ENCODE peak calls at places on chromosomes 3 and 15, in five cellular contexts. One of them, this sample, is unnamed.

GRCh38 chr3:194300392-194300758 is 50.8 kb downstream of the CPN2 start:
- DNase-seq in IMR-90: peak
- DNase-seq in astrocyte of the spinal cord: peak
- DNase-seq in left lung: no peak
- DNase-seq in fibroblast of lung: peak
- DNase-seq in this sample: no peak

GRCh38 chr3:52495777-52496602 is 852 bp downstream of the STAB1 start:
- DNase-seq in fibroblast of lung: peak
- DNase-seq in astrocyte of the spinal cord: peak
- DNase-seq in left lung: no peak
- DNase-seq in IMR-90: peak
- DNase-seq in this sample: peak

GRCh38 chr3:191412764-191413163 is 48.2 kb upstream of the PYDC2 start:
- DNase-seq in IMR-90: peak
- DNase-seq in fibroblast of lung: peak
- DNase-seq in astrocyte of the spinal cord: peak
- DNase-seq in left lung: no peak
- DNase-seq in this sample: peak

GRCh38 chr3:12224181-12225147 is 64.4 kb upstream of the PPARG start:
- DNase-seq in IMR-90: peak
- DNase-seq in astrocyte of the spinal cord: peak
- DNase-seq in left lung: no peak
- DNase-seq in fibroblast of lung: peak
- DNase-seq in this sample: peak

GRCh38 chr15:99651023-99651807 is 82.0 kb downstream of the LYSMD4 start:
- DNase-seq in astrocyte of the spinal cord: peak
- DNase-seq in fibroblast of lung: peak
- DNase-seq in IMR-90: peak
- DNase-seq in left lung: no peak
- DNase-seq in this sample: peak

GRCh38 chr15:76903251-76903681 is 1.9 kb downstream of the SCAPER start:
- DNase-seq in astrocyte of the spinal cord: peak
- DNase-seq in IMR-90: peak
- DNase-seq in left lung: no peak
- DNase-seq in fibroblast of lung: peak
- DNase-seq in this sample: peak

GRCh38 chr3:130779031-130779430 is 32.4 kb upstream of the PIK3R4 start:
- DNase-seq in fibroblast of lung: no peak
- DNase-seq in IMR-90: no peak
- DNase-seq in left lung: no peak
- DNase-seq in astrocyte of the spinal cord: no peak
- DNase-seq in this sample: no peak

GRCh38 chr15:76932090-76932966 is 779 bp downstream of the RCN2 start:
- DNase-seq in IMR-90: peak
- DNase-seq in fibroblast of lung: peak
- DNase-seq in left lung: no peak
- DNase-seq in astrocyte of the spinal cord: peak
- DNase-seq in this sample: peak

GRCh38 chr3:10017636-10018292 is 8.5 kb upstream of the FANCD2 start:
- DNase-seq in left lung: no peak
- DNase-seq in IMR-90: peak
- DNase-seq in fibroblast of lung: peak
- DNase-seq in astrocyte of the spinal cord: peak
- DNase-seq in this sample: peak

GRCh38 chr15:97425596-97425995 is 534.9 kb upstream of the ARRDC4 start:
- DNase-seq in IMR-90: no peak
- DNase-seq in astrocyte of the spinal cord: peak
- DNase-seq in left lung: no peak
- DNase-seq in fibroblast of lung: no peak
- DNase-seq in this sample: peak

GRCh38 chr15:71295242-71296031 is 180.2 kb downstream of the THSD4 start:
- DNase-seq in astrocyte of the spinal cord: peak
- DNase-seq in left lung: no peak
- DNase-seq in IMR-90: peak
- DNase-seq in fibroblast of lung: peak
- DNase-seq in this sample: peak

GRCh38 chr3:107035176-107035575 is 342.1 kb upstream of the CCDC54 start:
- DNase-seq in left lung: no peak
- DNase-seq in fibroblast of lung: no peak
- DNase-seq in IMR-90: no peak
- DNase-seq in astrocyte of the spinal cord: no peak
- DNase-seq in this sample: no peak

GRCh38 chr3:42739401-42740158 is 33.5 kb downstream of the CCDC13 start:
- DNase-seq in left lung: no peak
- DNase-seq in astrocyte of the spinal cord: no peak
- DNase-seq in fibroblast of lung: no peak
- DNase-seq in IMR-90: no peak
- DNase-seq in this sample: peak

GRCh38 chr3:195838714-195839113 is 27.0 kb upstream of the MUC4 start:
- DNase-seq in fibroblast of lung: no peak
- DNase-seq in left lung: no peak
- DNase-seq in astrocyte of the spinal cord: no peak
- DNase-seq in IMR-90: no peak
- DNase-seq in this sample: no peak

GRCh38 chr3:47012342-47013230 is 33.1 kb downstream of the NBEAL2 start:
- DNase-seq in left lung: peak
- DNase-seq in fibroblast of lung: no peak
- DNase-seq in IMR-90: no peak
- DNase-seq in astrocyte of the spinal cord: no peak
- DNase-seq in this sample: no peak

GRCh38 chr3:55690161-55690560 is 203.1 kb upstream of the WNT5A start:
- DNase-seq in fibroblast of lung: no peak
- DNase-seq in left lung: no peak
- DNase-seq in IMR-90: peak
- DNase-seq in astrocyte of the spinal cord: no peak
- DNase-seq in this sample: no peak
- H3K4me3 ChIP-seq in fibroblast of lung: no peak
- H3K4me3 ChIP-seq in left lung: no peak
- H3K4me3 ChIP-seq in IMR-90: no peak
- H3K4me3 ChIP-seq in astrocyte of the spinal cord: no peak
- H3K4me3 ChIP-seq in this sample: no peak

GRCh38 chr3:127014536-127015281 is 31.8 kb downstream of the PLXNA1 start:
- DNase-seq in fibroblast of lung: no peak
- DNase-seq in astrocyte of the spinal cord: no peak
- DNase-seq in left lung: no peak
- DNase-seq in IMR-90: no peak
- DNase-seq in this sample: no peak

GRCh38 chr3:127016461-127016860 is 33.5 kb downstream of the PLXNA1 start:
- DNase-seq in IMR-90: no peak
- DNase-seq in fibroblast of lung: no peak
- DNase-seq in left lung: no peak
- DNase-seq in astrocyte of the spinal cord: no peak
- DNase-seq in this sample: no peak

GRCh38 chr3:127016043-127016343 is 33.1 kb downstream of the PLXNA1 start:
- DNase-seq in left lung: no peak
- DNase-seq in astrocyte of the spinal cord: no peak
- DNase-seq in fibroblast of lung: no peak
- DNase-seq in IMR-90: no peak
- DNase-seq in this sample: no peak

GRCh38 chr3:127013758-127014535 is 31.0 kb downstream of the PLXNA1 start:
- DNase-seq in fibroblast of lung: no peak
- DNase-seq in astrocyte of the spinal cord: no peak
- DNase-seq in left lung: no peak
- DNase-seq in IMR-90: no peak
- DNase-seq in this sample: no peak

DNA sequence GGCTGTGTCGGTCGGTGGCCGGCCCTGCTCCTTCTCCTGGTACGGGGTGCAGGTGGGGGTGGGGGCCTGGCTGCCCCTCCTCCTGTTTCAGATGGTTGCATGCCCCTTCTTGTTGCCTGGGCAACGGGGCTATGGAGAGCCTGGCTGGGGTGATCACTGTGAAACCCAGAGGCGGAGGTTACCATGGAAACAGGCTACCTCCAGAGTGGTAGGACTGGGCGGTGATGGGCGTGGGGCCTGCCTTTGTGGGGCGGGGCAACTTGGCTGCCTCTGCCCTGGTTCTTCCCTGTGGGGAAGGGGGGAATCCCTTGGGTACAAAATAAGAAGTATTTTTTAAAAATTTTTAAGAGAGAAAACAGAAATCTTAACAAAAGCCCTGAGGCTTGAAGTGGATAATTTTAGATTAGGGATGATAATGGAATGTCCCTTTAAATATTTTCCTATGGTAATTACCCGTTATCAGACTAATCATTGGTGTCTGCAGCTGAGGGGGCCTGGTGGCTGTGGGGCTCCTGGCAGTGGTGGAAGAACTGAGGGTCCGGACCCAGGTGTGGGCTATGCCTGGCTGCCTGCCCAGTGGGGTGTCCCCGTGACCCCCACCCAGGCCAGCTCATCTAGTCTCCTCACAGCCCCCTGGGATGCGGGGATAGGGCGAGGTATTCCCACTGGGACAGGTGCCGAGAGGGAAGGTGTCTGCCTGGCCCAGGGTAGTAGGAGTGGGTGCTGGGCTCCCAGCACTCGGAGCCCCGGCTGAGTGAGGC is 32.5 kb downstream of the PLXNA1 start:
- DNase-seq in fibroblast of lung: no peak
- DNase-seq in IMR-90: no peak
- DNase-seq in left lung: no peak
- DNase-seq in astrocyte of the spinal cord: no peak
- DNase-seq in this sample: no peak
- TF ChIP-seq CTCF in fibroblast of lung: no peak
- TF ChIP-seq CTCF in IMR-90: no peak
- TF ChIP-seq CTCF in left lung: no peak
- TF ChIP-seq CTCF in astrocyte of the spinal cord: no peak
- TF ChIP-seq CTCF in this sample: no peak

GRCh38 chr15:62887113-62887570 is 155.4 kb upstream of the TPM1 start:
- DNase-seq in astrocyte of the spinal cord: peak
- DNase-seq in left lung: no peak
- DNase-seq in IMR-90: peak
- DNase-seq in fibroblast of lung: no peak
- DNase-seq in this sample: peak
- H3K4me3 ChIP-seq in astrocyte of the spinal cord: no peak
- H3K4me3 ChIP-seq in left lung: no peak
- H3K4me3 ChIP-seq in IMR-90: no peak
- H3K4me3 ChIP-seq in fibroblast of lung: no peak
- H3K4me3 ChIP-seq in this sample: no peak

DNA sequence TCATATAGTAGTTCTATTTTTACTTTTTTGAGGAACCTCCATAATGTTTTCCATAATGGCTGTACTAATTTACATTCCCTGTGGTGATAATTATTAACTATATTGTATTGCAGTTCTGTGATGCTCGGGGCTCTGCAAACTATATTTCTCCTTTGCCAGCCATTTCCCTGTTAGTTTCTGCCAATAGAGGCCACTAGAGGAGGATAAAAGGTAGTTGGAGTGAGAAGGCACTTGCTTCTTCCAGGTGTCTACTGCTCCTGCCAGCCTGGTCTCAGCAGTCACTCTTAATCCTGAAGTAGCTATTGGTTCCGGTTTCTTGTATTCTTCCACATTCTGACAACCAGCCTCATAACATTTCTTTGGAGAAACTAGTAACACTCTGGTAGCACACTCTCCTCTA is 233.9 kb upstream of the GBE1 start:
- DNase-seq in fibroblast of lung: no peak
- DNase-seq in left lung: no peak
- DNase-seq in astrocyte of the spinal cord: no peak
- DNase-seq in IMR-90: no peak
- DNase-seq in this sample: no peak
- TF ChIP-seq CTCF in fibroblast of lung: no peak
- TF ChIP-seq CTCF in left lung: no peak
- TF ChIP-seq CTCF in astrocyte of the spinal cord: peak
- TF ChIP-seq CTCF in IMR-90: no peak
- TF ChIP-seq CTCF in this sample: peak